ENCODE peak calls at places on chromosome X, in seven cellular contexts. K is GM23248, O is neural progenitor cell, L is OCI-LY7, I is MM.1S, T is trophoblast cell, Z is PC-3. X is an unnamed sample.

GRCh38 chrX:136620780-136621179 is 27.2 kb upstream of the CD40LG start:
- DNase-seq in Z (peak; percentile 53), I (no peak), O (no peak), T (no peak), K (no peak), L (no peak), X (no peak)

GRCh38 chrX:109840585-109840984 is 107.5 kb upstream of the ACSL4 start:
- DNase-seq in Z (peak; percentile 81), K (peak; percentile 90), T (peak; percentile 69), L (no peak), O (no peak), I (no peak), X (peak; percentile 75)

GRCh38 chrX:154748712-154749339 is 2.1 kb downstream of the GAB3 start:
- DNase-seq in L (peak; percentile 38), Z (peak; percentile 88), I (peak; percentile 62), K (peak; percentile 61), T (peak; percentile 91), O (peak; percentile 60), X (no peak)

GRCh38 chrX:136397001-136397400 is 90.7 kb upstream of the BRS3 start:
- DNase-seq in T (no peak), O (peak; percentile 3), I (no peak), Z (peak; percentile 85), L (no peak), K (no peak), X (no peak)

GRCh38 chrX:3582421-3582820 is 131.0 kb downstream of the PRKX start:
- DNase-seq in O (no peak), K (no peak), I (no peak), T (no peak), L (no peak), Z (no peak), X (no peak)

GRCh38 chrX:121987163-121987562 is 939.8 kb downstream of the GLUD2 start:
- DNase-seq in O (no peak), K (peak; percentile 64), L (no peak), Z (no peak), T (no peak), I (no peak), X (no peak)

GRCh38 chrX:118652717-118653116 is 74.7 kb upstream of the IL13RA1 start:
- DNase-seq in K (peak; percentile 70), Z (peak; percentile 74), L (no peak), O (no peak), T (peak; percentile 26), I (no peak), X (no peak)

GRCh38 chrX:22634081-22634480 is 361.4 kb downstream of the CBLL2 start:
- DNase-seq in I (no peak), Z (no peak), O (no peak), T (no peak), K (peak; percentile 91), L (no peak), X (no peak)

GRCh38 chrX:85084770-85085393 is 81.2 kb downstream of the APOOL start:
- DNase-seq in K (peak; percentile 34), Z (peak; percentile 55), I (peak; percentile 8), L (peak; percentile 33), O (peak; percentile 17), T (peak; percentile 62), X (no peak)

GRCh38 chrX:790780-791360 is 160.3 kb downstream of the SHOX start:
- DNase-seq in I (no peak), K (no peak), Z (no peak), T (no peak), O (peak; percentile 51), L (no peak), X (no peak)

DNA sequence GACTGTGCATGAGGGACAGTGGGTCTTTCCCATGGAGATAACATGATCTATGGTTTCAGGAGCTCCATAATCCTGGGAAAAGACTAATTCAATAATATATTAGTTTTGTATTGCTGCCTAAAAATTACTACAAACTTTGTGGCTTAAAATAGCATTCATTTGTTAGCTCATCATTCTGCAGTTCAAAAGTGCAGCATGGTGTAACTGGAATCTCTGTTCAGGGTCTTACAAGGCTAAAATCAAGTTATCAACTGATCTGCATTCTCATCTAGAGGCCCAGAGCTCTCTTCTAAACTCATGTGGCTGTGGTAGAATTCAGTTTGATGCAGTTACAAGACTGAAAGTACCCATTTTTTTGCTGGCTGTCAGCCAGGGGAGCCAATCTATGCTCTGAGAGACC is 66.7 kb downstream of the LHFPL1 start:
- DNase-seq in I (no peak), K (no peak), T (no peak), Z (no peak), L (no peak), O (no peak), X (no peak)
- H2AFZ ChIP-seq in I (no peak overlapping the region), K (no peak overlapping the region), T (no peak overlapping the region), Z (no peak overlapping the region), L (no peak overlapping the region), O (no peak overlapping the region), X (no peak overlapping the region)

GRCh38 chrX:19885732-19886131 is 1.7 kb downstream of the SH3KBP1 start:
- DNase-seq in K (no peak), T (no peak), O (no peak), I (no peak), Z (no peak), L (no peak), X (no peak)

GRCh38 chrX:19882066-19882775 is 5.2 kb downstream of the SH3KBP1 start:
- DNase-seq in I (no peak), K (no peak), O (no peak), L (no peak), T (peak; percentile 70), Z (no peak), X (no peak)

GRCh38 chrX:19881559-19881958 is 5.8 kb downstream of the SH3KBP1 start:
- DNase-seq in L (no peak), K (no peak), T (no peak), I (no peak), O (no peak), Z (no peak), X (no peak)

GRCh38 chrX:19886375-19886774 is 1.0 kb downstream of the SH3KBP1 start:
- DNase-seq in O (peak; percentile 15), K (no peak), L (no peak), Z (peak; percentile 4), I (no peak), T (no peak), X (no peak)

GRCh38 chrX:19883878-19884277 is 3.5 kb downstream of the SH3KBP1 start:
- DNase-seq in L (no peak), O (no peak), T (peak; percentile 43), I (peak; percentile 86), Z (peak; percentile 76), K (no peak), X (no peak)
- H3K79me2 ChIP-seq in L (peaks cover 59% of the 10 kb centered on the region), O (no peaks in the 10 kb centered on the region), T (peaks cover 32% of the 10 kb centered on the region), I (peaks cover 64% of the 10 kb centered on the region), Z (peaks cover 42% of the 10 kb centered on the region), K (peaks cover 73% of the 10 kb centered on the region), X (no peaks in the 10 kb centered on the region)

DNA sequence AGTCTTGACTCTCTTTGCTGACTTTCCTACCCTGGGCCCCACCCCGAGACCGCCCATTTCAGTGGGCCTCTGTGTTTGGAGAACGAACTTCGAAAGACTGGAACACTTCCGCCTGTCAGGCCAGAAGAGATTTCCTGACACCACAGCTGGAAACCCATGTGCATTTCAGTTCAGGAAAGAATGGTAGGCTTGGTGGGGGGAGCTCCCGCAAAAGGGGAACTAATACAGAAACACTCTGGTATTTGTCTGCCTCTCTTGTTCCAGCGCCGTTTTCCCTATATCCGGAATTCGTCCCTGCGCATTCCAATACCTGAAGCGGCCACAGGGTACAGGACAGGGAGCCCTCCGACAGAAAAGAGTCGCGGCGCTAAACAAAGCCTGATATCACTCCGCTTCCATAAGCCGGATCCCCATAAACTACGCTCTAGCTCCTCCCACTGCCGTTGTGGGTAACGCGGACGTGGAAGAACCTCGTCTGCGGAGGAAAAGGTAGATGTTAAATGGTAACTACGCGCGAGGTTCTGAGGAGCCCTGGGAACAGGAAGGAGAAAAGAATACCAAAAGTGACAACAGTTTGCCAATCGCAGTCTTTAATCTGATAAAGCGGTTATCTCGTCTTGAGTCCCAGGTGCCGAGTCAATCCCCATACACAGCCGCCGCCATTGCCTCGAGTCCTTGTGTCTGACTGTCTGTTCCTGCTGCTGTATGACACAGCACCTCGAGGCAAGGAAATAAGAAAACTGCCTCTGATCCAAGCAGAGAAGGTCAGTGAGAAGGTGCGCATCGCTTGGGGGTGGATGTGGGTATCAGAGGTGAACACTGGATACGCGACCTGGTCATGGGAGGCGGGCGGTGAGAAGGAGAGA is at the start of gene ARMCX5:
- DNase-seq in K (peak; percentile 93), L (peak; percentile 53), O (peak; percentile 89), I (peak; percentile 50), T (peak; percentile 80), Z (peak; percentile 89), X (peak; percentile 45)
- H2AFZ ChIP-seq in K (peak within 1 kb of the TSS; percentile 89), L (peak within 1 kb of the TSS; percentile 85), O (peak within 1 kb of the TSS; percentile 90), I (peak within 1 kb of the TSS; percentile 67), T (peak within 1 kb of the TSS; percentile 54), Z (peak within 1 kb of the TSS; percentile 98), X (peak within 1 kb of the TSS; percentile 91)

GRCh38 chrX:40090050-40090804 is 7.5 kb downstream of the BCOR start:
- DNase-seq in Z (no peak), I (no peak), T (no peak), K (peak; percentile 49), L (peak; percentile 27), O (peak; percentile 67), X (no peak)
- H3K79me2 ChIP-seq in Z (peaks cover 98% of the 10 kb centered on the region), I (peaks cover 100% of the 10 kb centered on the region), T (no peaks in the 10 kb centered on the region), K (peaks cover 99% of the 10 kb centered on the region), L (peaks cover 98% of the 10 kb centered on the region), O (peaks cover 100% of the 10 kb centered on the region), X (peaks cover 26% of the 10 kb centered on the region)

GRCh38 chrX:72306085-72306801 is 529 bp upstream of the CITED1 start:
- DNase-seq in I (no peak), T (no peak), K (peak; percentile 32), Z (peak; percentile 22), L (no peak), O (peak; percentile 54), X (no peak)

GRCh38 chrX:72306851-72307645 is 1.3 kb upstream of the CITED1 start:
- DNase-seq in O (peak; percentile 79), I (peak; percentile 67), Z (peak; percentile 71), L (no peak), T (peak; percentile 61), K (peak; percentile 72), X (no peak)

GRCh38 chrX:72307646-72308051 is 1.9 kb upstream of the CITED1 start:
- DNase-seq in I (no peak), O (peak; percentile 33), Z (no peak), L (no peak), K (peak; percentile 5), T (no peak), X (no peak)

GRCh38 chrX:72305286-72306084 is at the start of gene CITED1:
- DNase-seq in L (no peak), O (peak; percentile 54), T (peak; percentile 9), I (peak; percentile 6), Z (no peak), K (peak; percentile 39), X (no peak)

DNA sequence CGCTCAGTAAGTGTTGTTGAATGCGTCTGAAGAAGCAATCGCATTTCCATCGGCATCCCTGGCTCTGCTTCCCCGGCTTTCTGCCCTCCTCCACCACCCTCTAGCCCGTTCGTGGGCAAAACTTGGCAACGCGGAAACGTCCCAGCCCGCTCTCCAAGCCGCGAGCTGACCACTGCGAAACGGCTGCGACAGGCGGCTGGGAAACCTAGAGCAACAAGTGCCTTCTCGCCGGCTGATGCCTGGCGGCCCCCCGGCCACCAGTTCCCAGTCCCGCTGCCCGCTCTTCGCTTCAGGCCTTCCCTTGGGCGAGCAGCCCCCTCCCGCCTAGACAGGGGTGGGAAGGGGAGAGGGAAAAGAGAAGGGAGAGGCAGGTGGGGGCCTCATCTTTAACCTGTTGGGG is 837 bp downstream of the CITED1 start:
- DNase-seq in L (no peak), K (peak; percentile 20), T (no peak), O (peak; percentile 59), I (no peak), Z (no peak), X (no peak)
- H2AFZ ChIP-seq in L (no peak overlapping the region), K (peak overlapping the region; percentile 62), T (no peak overlapping the region), O (no peak overlapping the region), I (no peak overlapping the region), Z (no peak overlapping the region), X (no peak overlapping the region)

X was measured in keratinocyte.